ENCODE peak calls at places on chromosomes 11 and 22, in eight cellular contexts. T is neural crest cell; D is cardiac fibroblast; S is Calu3; Z is GM10248; R is heart left ventricle; F is GM12865; M is CD4-positive, alpha-beta T cell. Y is an unnamed sample.
A peak's percentile ranks its signal among the peaks of the same experiment; 100 is the strongest.

GRCh38 chr11:78080818-78081495 is 1.3 kb upstream of the NDUFC2 start:
- DNase-seq in T (no peak), D (peak; percentile 89), S (peak; percentile 22), Z (no peak), R (no peak), F (no peak), M (no peak), Y (no peak)

GRCh38 chr11:35364101-35364780 is 55.1 kb downstream of the SLC1A2 start:
- DNase-seq in T (no peak), D (peak; percentile 92), S (peak; percentile 59), Z (no peak), R (peak; percentile 82), F (no peak), M (no peak), Y (no peak)

GRCh38 chr11:18455686-18456372 is at the start of gene LDHAL6A:
- DNase-seq in T (no peak), D (no peak), S (no peak), Z (no peak), R (no peak), F (no peak), M (no peak), Y (no peak)

GRCh38 chr11:101049123-101049522 is 80.5 kb downstream of the PGR start:
- DNase-seq in T (peak; percentile 2), D (no peak), S (no peak), Z (no peak), R (no peak), F (no peak), M (no peak), Y (no peak)

GRCh38 chr11:14971865-14972580 is at the start of gene CALCA:
- DNase-seq in T (no peak), D (no peak), S (peak; percentile 30), Z (no peak), R (no peak), F (no peak), M (no peak), Y (no peak)

GRCh38 chr11:1862588-1863351 is 9.9 kb downstream of the LSP1 start:
- DNase-seq in T (no peak), D (peak; percentile 65), S (peak; percentile 32), Z (no peak), R (peak; percentile 50), F (no peak), M (no peak), Y (no peak)

GRCh38 chr11:105100206-105100605 is 39.4 kb downstream of the CARD18 start:
- DNase-seq in T (no peak), D (no peak), S (no peak), Z (no peak), R (no peak), F (no peak), M (no peak), Y (no peak)

GRCh38 chr22:17171313-17172171 is 12.5 kb upstream of the HDHD5 start:
- DNase-seq in T (peak; percentile 92), D (peak; percentile 89), S (peak; percentile 95), Z (peak; percentile 94), R (peak; percentile 95), F (peak; percentile 93), M (peak; percentile 65), Y (peak; percentile 94)

GRCh38 chr11:1303196-1303821 is 6.1 kb downstream of the TOLLIP start:
- DNase-seq in T (peak; percentile 28), D (peak; percentile 10), S (peak; percentile 82), Z (no peak), R (no peak), F (no peak), M (no peak), Y (no peak)

GRCh38 chr11:31882951-31883392 is 71.8 kb upstream of the PAX6 start:
- DNase-seq in T (no peak), D (no peak), S (no peak), Z (no peak), R (no peak), F (no peak), M (no peak), Y (no peak)

GRCh38 chr11:34921156-34921555 is 4.7 kb downstream of the PDHX start:
- DNase-seq in T (no peak), D (no peak), S (no peak), Z (no peak), R (no peak), F (no peak), M (no peak), Y (no peak)

GRCh38 chr22:45246060-45246985 is 5.6 kb upstream of the KIAA0930 start:
- DNase-seq in T (no peak), D (peak; percentile 91), S (peak; percentile 80), Z (no peak), R (peak; percentile 75), F (no peak), M (no peak), Y (no peak)

GRCh38 chr22:45239378-45240136 is 1.1 kb downstream of the KIAA0930 start:
- DNase-seq in T (no peak), D (no peak), S (no peak), Z (no peak), R (peak; percentile 32), F (no peak), M (no peak), Y (no peak)

GRCh38 chr22:45240137-45240809 is 421 bp downstream of the KIAA0930 start:
- DNase-seq in T (no peak), D (peak; percentile 25), S (no peak), Z (no peak), R (peak; percentile 37), F (peak; percentile 37), M (peak; percentile 29), Y (no peak)

GRCh38 chr22:45240810-45241631 is at the start of gene KIAA0930:
- DNase-seq in T (peak; percentile 77), D (peak; percentile 69), S (peak; percentile 68), Z (peak; percentile 98), R (peak; percentile 84), F (peak; percentile 87), M (peak; percentile 76), Y (peak; percentile 67)

GRCh38 chr22:45242778-45243191 is 2.1 kb upstream of the KIAA0930 start:
- DNase-seq in T (no peak), D (peak; percentile 50), S (peak; percentile 49), Z (no peak), R (peak; percentile 21), F (no peak), M (no peak), Y (no peak)
- TF ChIP-seq CTCF in T (no peak), D (peak; percentile 14), S (no peak), Z (no peak), R (no peak), F (no peak), M (no peak), Y (no peak)

GRCh38 chr11:45850446-45850845 is 3.2 kb downstream of the CRY2 start:
- DNase-seq in T (no peak), D (peak; percentile 40), S (no peak), Z (no peak), R (no peak), F (no peak), M (no peak), Y (no peak)

GRCh38 chr11:45846174-45846675 is 1.1 kb upstream of the CRY2 start:
- DNase-seq in T (no peak), D (no peak), S (no peak), Z (no peak), R (no peak), F (no peak), M (no peak), Y (no peak)

GRCh38 chr11:45848654-45849081 is 1.4 kb downstream of the CRY2 start:
- DNase-seq in T (no peak), D (no peak), S (no peak), Z (no peak), R (no peak), F (no peak), M (no peak), Y (no peak)

GRCh38 chr11:45846974-45847907 is at the start of gene CRY2:
- DNase-seq in T (peak; percentile 99), D (peak; percentile 99), S (peak; percentile 99), Z (peak; percentile 99), R (peak; percentile 99), F (peak; percentile 99), M (peak; percentile 99), Y (peak; percentile 98)

DNA sequence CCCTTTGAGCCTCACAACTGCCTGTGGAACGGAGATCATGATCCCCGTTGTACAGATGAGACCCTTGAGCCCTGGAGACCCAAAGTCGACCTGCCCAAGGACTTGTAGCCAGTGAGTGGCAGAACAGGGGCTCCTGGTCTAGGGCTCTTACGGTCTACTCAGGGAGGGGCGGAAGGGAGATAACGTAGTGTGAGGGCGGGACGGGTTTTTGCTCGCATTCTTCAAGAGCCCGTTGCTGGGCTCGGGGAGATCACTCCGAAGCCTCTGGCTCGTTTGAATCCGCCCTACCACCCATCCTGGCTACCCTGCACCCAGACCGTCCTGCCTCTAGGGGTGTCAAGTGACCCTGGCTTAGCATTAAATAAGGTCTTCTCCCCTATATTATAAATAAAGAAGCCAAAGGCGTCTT is 637 bp downstream of the CRY2 start:
- DNase-seq in T (peak; percentile 16), D (peak; percentile 62), S (peak; percentile 38), Z (peak; percentile 44), R (peak; percentile 65), F (peak; percentile 70), M (peak; percentile 45), Y (peak; percentile 21)
- TF ChIP-seq CTCF in T (no peak), D (peak; percentile 22), S (no peak), Z (no peak), R (no peak), F (peak; percentile 28), M (no peak), Y (no peak)

DNA sequence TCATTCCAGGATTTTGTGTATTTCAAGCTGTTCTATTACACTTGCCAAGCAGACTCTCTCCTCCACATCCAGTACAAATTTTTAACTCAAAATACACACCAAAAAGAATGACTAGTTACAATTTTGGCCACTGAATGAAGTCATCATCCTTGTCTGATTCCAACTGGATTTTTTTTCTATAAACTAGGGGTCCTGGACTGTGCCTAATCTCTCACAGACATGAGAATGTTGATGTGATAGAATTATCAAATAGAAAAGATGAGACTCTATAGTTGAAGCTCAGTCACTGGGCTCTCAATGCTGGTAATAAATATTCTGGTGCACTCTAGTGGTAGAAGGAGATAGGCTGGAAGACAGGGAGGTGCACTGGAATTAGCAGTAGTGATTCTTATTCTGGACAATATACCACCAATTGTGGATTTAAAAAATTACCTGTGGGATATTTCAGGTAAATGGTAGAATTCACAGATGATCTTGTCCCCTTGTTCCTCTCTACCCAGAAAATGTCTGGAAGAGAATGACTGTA is 85.7 kb downstream of the FANCF start:
- DNase-seq in T (no peak), D (peak; percentile 57), S (peak; percentile 16), Z (no peak), R (no peak), F (no peak), M (no peak), Y (no peak)
- TF ChIP-seq CTCF in T (peak; percentile 79), D (peak; percentile 62), S (no peak), Z (peak; percentile 25), R (peak; percentile 38), F (peak; percentile 10), M (no peak), Y (peak; percentile 58)

DNA sequence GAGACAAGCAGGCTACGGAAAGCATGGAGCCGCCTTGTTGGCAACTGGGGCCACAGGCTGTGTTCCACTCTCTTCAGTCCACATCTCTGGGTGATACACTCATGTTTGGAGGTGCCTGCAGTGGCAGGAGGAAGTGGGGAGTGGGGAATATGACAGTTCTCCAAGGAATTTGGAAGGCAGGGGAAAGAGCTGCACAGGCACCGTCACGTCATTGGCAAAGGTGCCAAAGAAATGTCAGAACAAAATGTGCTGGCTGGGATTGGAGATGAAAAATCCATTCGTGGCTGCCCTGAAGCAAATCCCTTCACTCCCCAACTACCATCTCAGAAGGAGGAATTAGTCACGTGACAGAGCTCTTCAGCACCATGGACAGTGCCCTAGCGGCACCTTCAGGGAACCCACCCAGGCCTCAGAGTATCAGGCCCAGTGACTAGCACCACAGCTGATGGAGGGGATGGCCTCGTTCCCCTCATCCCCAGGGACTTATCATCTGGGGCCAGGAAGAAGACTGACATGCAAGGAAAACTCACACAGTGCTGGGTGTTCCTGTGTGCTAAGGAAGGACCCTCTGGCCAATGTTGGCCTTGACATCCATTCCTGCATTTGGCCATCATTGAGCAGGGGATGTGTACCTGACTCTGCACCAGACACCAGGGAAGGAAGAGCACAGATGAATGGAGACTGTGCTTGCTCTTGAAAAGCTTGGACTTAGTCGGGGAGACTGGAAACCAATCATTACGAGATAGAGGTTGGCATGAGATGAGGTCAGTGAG is 48.5 kb upstream of the PRDM11 start:
- DNase-seq in T (peak; percentile 81), D (peak; percentile 62), S (no peak), Z (no peak), R (peak; percentile 75), F (peak; percentile 25), M (no peak), Y (peak; percentile 83)
- TF ChIP-seq CTCF in T (no peak), D (no peak), S (no peak), Z (no peak), R (no peak), F (no peak), M (no peak), Y (no peak)